ENCODE peak calls at places on chromosomes 6 and 20, in nine cellular contexts. V is endothelial cell, T is body of pancreas, M is natural killer cell, S is choroid plexus epithelial cell, Y is cardiac fibroblast, E is astrocyte of the spinal cord, X is OCI-LY7, C is AG09309. N is an unnamed sample.
A peak's percentile ranks its signal among the peaks of the same experiment; 100 is the strongest.

GRCh38 chr6:159790947-159791598 is 806 bp downstream of the MRPL18 start:
- DNase-seq in S (no peak), M (no peak), E (no peak), T (no peak), V (no peak), C (no peak), Y (no peak), X (peak; percentile 55), N (no peak)

GRCh38 chr6:169689247-169689646 is 12.6 kb downstream of the WDR27 start:
- DNase-seq in V (no peak), C (peak; percentile 94), E (peak; percentile 86), T (no peak), S (peak; percentile 83), X (no peak), Y (peak; percentile 65), M (no peak), N (no peak)

GRCh38 chr6:16132909-16133308 is 4.0 kb downstream of the MYLIP start:
- DNase-seq in M (no peak), T (no peak), E (no peak), Y (no peak), X (no peak), S (no peak), V (no peak), C (no peak), N (no peak)

GRCh38 chr6:79650943-79651342 is 19.8 kb downstream of the SH3BGRL2 start:
- DNase-seq in S (no peak), V (no peak), X (no peak), M (no peak), E (no peak), Y (no peak), C (no peak), T (no peak), N (no peak)

GRCh38 chr6:11763460-11764249 is 14.9 kb downstream of the ADTRP start:
- DNase-seq in V (no peak), X (no peak), C (no peak), T (no peak), E (peak; percentile 20), Y (no peak), S (peak; percentile 49), M (no peak), N (no peak)

GRCh38 chr20:8932192-8933150 is 136.4 kb upstream of the PLCB4 start:
- DNase-seq in E (peak; percentile 17), M (no peak), T (no peak), X (no peak), S (peak; percentile 37), Y (peak; percentile 46), C (peak; percentile 90), V (no peak), N (no peak)

GRCh38 chr6:14454467-14454763 is 336.8 kb downstream of the CD83 start:
- DNase-seq in S (no peak), C (no peak), M (no peak), V (no peak), E (no peak), X (peak; percentile 19), T (no peak), Y (no peak), N (no peak)

GRCh38 chr20:62482970-62483369 is 7.2 kb upstream of the GATA5 start:
- DNase-seq in C (no peak), Y (no peak), M (no peak), V (no peak), E (no peak), T (no peak), X (no peak), S (peak; percentile 9), N (no peak)

GRCh38 chr6:163671355-163671754 is 256.8 kb downstream of the QKI start:
- DNase-seq in S (no peak), C (no peak), E (no peak), X (no peak), Y (no peak), T (no peak), V (no peak), M (no peak), N (no peak)

GRCh38 chr6:74785236-74785635 is 420.6 kb downstream of the COL12A1 start:
- DNase-seq in M (no peak), X (no peak), C (no peak), E (peak; percentile 15), V (no peak), Y (peak; percentile 18), S (peak; percentile 21), T (no peak), N (no peak)

GRCh38 chr6:42010185-42010872 is 40.0 kb upstream of the TAF8 start:
- DNase-seq in Y (peak; percentile 9), X (peak; percentile 96), M (no peak), S (no peak), E (no peak), V (peak; percentile 9), T (no peak), C (no peak), N (no peak)

GRCh38 chr20:44785768-44786167 is 24.6 kb downstream of the RIMS4 start:
- DNase-seq in Y (peak; percentile 2), T (no peak), X (no peak), C (no peak), V (no peak), S (no peak), M (no peak), E (no peak), N (no peak)

GRCh38 chr20:58650181-58650775 is 805 bp upstream of the STX16 start:
- DNase-seq in X (no peak), C (no peak), V (peak; percentile 41), S (no peak), M (peak; percentile 30), T (peak; percentile 28), Y (no peak), E (no peak), N (peak; percentile 25)

GRCh38 chr6:170405311-170405975 is 98.9 kb downstream of the FAM120B start:
- DNase-seq in Y (peak; percentile 97), S (peak; percentile 96), X (no peak), E (peak; percentile 97), V (no peak), C (peak; percentile 93), T (no peak), M (no peak), N (no peak)

GRCh38 chr6:10662207-10662606 is 32.2 kb downstream of the C6orf52 start:
- DNase-seq in M (no peak), X (no peak), Y (no peak), S (no peak), C (no peak), V (no peak), T (no peak), E (no peak), N (no peak)

GRCh38 chr20:58078741-58079522 is 149.5 kb downstream of the ANKRD60 start:
- DNase-seq in S (peak; percentile 48), M (no peak), E (peak; percentile 87), C (peak; percentile 39), V (no peak), X (no peak), Y (peak; percentile 13), T (no peak), N (no peak)

GRCh38 chr20:45104786-45105185 is 3.9 kb upstream of the KCNS1 start:
- DNase-seq in X (no peak), E (peak; percentile 77), Y (peak; percentile 94), V (no peak), T (no peak), C (no peak), S (peak; percentile 40), M (no peak), N (no peak)

GRCh38 chr20:37266940-37267683 is 5.5 kb upstream of the GHRH start:
- DNase-seq in X (no peak), E (no peak), S (no peak), V (no peak), Y (no peak), T (no peak), M (no peak), C (no peak), N (no peak)

GRCh38 chr6:37524025-37524647 is 24.4 kb upstream of the CCDC167 start:
- DNase-seq in E (peak; percentile 75), Y (peak; percentile 63), S (peak; percentile 42), M (no peak), X (no peak), V (no peak), T (no peak), C (no peak), N (no peak)

GRCh38 chr6:34493344-34493743 is 27.5 kb downstream of the PACSIN1 start:
- DNase-seq in Y (no peak), X (no peak), M (no peak), V (no peak), S (no peak), T (no peak), E (no peak), C (no peak), N (no peak)
- TF ChIP-seq CTCF in Y (no peak), X (no peak), M (no peak), V (no peak), S (no peak), T (no peak), E (no peak), C (no peak), N (no peak)

GRCh38 chr6:26054937-26055669 is 32.1 kb upstream of the HFE start:
- DNase-seq in X (peak; percentile 93), V (peak; percentile 77), M (peak; percentile 83), Y (peak; percentile 98), T (peak; percentile 86), C (peak; percentile 90), E (peak; percentile 97), S (peak; percentile 98), N (peak; percentile 58)
- TF ChIP-seq CTCF in X (no peak), V (no peak), M (no peak), Y (no peak), T (peak; percentile 41), C (no peak), E (peak; percentile 16), S (peak; percentile 30), N (no peak)

DNA sequence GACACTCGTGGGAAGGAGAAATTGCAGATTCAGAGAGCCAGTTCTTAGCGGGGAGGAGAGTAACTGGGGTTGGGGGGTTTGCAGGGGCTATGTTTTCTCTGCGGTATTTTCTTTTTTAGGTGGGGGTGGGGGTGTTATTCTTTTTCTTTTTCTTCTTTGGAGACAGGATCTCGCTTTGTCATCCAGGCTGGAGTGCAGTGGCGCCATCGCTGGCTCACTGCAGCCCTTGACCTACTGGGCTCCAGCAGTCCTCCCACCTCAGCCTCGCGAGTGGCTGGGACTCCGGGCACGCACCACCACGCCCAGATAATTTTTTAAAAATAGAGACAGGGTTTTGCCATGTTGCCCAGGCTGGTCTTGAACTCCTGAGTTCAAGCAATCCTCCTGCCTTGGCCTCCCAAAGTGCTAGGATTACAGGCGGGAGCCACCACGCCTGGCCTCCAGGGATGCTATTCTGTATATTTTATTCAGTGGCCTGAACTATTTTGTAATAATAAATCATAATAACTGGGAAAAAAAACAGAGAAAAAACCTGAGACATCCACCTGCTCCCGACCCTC is 57.3 kb downstream of the UBE2V1 start:
- DNase-seq in Y (no peak), T (no peak), M (no peak), C (no peak), E (no peak), V (no peak), S (no peak), X (no peak), N (no peak)
- TF ChIP-seq CTCF in Y (no peak), T (no peak), M (no peak), C (no peak), E (no peak), V (no peak), S (no peak), X (no peak), N (no peak)

DNA sequence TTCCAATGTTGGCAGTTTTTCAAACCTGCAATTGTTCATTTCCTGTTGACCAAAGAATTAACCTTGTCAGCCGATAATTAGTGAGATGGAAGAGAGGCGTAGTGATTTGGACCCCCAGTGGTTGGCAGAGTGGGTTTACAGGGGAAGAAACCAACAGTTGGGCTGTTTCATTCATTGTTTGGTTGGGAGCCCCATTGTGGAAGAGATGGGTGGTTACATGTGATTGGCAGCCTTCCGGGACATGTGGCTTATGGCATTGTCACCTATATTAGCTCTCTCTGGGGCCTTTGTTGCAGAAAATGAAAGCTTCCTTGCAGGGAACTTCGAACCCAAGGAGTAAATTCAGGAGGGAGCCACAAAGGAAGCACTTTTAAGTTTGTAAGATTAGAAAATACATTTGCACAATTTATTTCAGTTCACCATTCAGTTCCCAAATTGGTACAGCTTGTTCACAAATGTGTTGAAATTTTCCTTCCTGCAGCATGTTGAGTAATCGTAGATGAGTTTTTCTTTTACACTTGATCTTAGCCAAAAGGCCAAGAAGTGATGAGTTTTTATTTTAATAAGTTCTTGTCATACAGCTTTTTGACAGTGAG is 50.3 kb upstream of the CDKAL1 start:
- DNase-seq in T (no peak), E (no peak), S (peak; percentile 65), M (no peak), X (no peak), Y (peak; percentile 35), V (no peak), C (no peak), N (no peak)
- TF ChIP-seq CTCF in T (no peak), E (no peak), S (no peak), M (no peak), X (no peak), Y (no peak), V (no peak), C (no peak), N (no peak)

N was measured in progenitor cell of endocrine pancreas.